ENCODE peak calls at places on chromosomes 7 and 10, in five cellular contexts. One of them, this sample, is unnamed.
A peak's percentile ranks its signal among the peaks of the same experiment; 100 is the strongest.

GRCh38 chr10:24519950-24520349 is 203.7 kb downstream of the ARHGAP21 start:
- DNase-seq in Panc1: no peak
- DNase-seq in ovary: no peak
- DNase-seq in astrocyte of the spinal cord: no peak
- DNase-seq in IMR-90: peak; percentile 5
- DNase-seq in this sample: no peak

GRCh38 chr7:112523871-112524270 is 43.1 kb downstream of the LSMEM1 start:
- DNase-seq in Panc1: no peak
- DNase-seq in ovary: no peak
- DNase-seq in astrocyte of the spinal cord: no peak
- DNase-seq in IMR-90: no peak
- DNase-seq in this sample: no peak

GRCh38 chr7:128916643-128916915 is 6.1 kb upstream of the KCP start:
- DNase-seq in Panc1: no peak
- DNase-seq in ovary: no peak
- DNase-seq in astrocyte of the spinal cord: no peak
- DNase-seq in IMR-90: no peak
- DNase-seq in this sample: no peak

GRCh38 chr7:100546868-100547800 is 8.1 kb downstream of the AGFG2 start:
- DNase-seq in Panc1: no peak
- DNase-seq in ovary: peak; percentile 46
- DNase-seq in astrocyte of the spinal cord: no peak
- DNase-seq in IMR-90: no peak
- DNase-seq in this sample: no peak

GRCh38 chr10:96838529-96838928 is 6.4 kb downstream of the LCOR start:
- DNase-seq in Panc1: no peak
- DNase-seq in ovary: no peak
- DNase-seq in astrocyte of the spinal cord: no peak
- DNase-seq in IMR-90: no peak
- DNase-seq in this sample: no peak

GRCh38 chr7:45663167-45663921 is 89.2 kb downstream of the ADCY1 start:
- DNase-seq in Panc1: peak; percentile 8
- DNase-seq in ovary: no peak
- DNase-seq in astrocyte of the spinal cord: no peak
- DNase-seq in IMR-90: peak; percentile 12
- DNase-seq in this sample: no peak

GRCh38 chr7:97819161-97819560 is 53.0 kb downstream of the ASNS start:
- DNase-seq in Panc1: no peak
- DNase-seq in ovary: no peak
- DNase-seq in astrocyte of the spinal cord: no peak
- DNase-seq in IMR-90: no peak
- DNase-seq in this sample: no peak

GRCh38 chr10:101467286-101467770 is 113.4 kb downstream of the BTRC start:
- DNase-seq in Panc1: peak; percentile 76
- DNase-seq in ovary: no peak
- DNase-seq in astrocyte of the spinal cord: peak; percentile 75
- DNase-seq in IMR-90: peak; percentile 78
- DNase-seq in this sample: peak; percentile 47

GRCh38 chr10:126734957-126735356 is 64.5 kb upstream of the C10orf90 start:
- DNase-seq in Panc1: no peak
- DNase-seq in ovary: no peak
- DNase-seq in astrocyte of the spinal cord: no peak
- DNase-seq in IMR-90: no peak
- DNase-seq in this sample: no peak

GRCh38 chr7:2051708-2052656 is 180.8 kb downstream of the MAD1L1 start:
- DNase-seq in Panc1: no peak
- DNase-seq in ovary: no peak
- DNase-seq in astrocyte of the spinal cord: no peak
- DNase-seq in IMR-90: no peak
- DNase-seq in this sample: no peak

GRCh38 chr7:105011771-105012502 is 2.1 kb upstream of the KMT2E start:
- DNase-seq in Panc1: no peak
- DNase-seq in ovary: peak; percentile 41
- DNase-seq in astrocyte of the spinal cord: no peak
- DNase-seq in IMR-90: no peak
- DNase-seq in this sample: no peak

GRCh38 chr7:30800785-30801252 is 29.6 kb downstream of the MINDY4 start:
- DNase-seq in Panc1: peak; percentile 46
- DNase-seq in ovary: peak; percentile 47
- DNase-seq in astrocyte of the spinal cord: peak; percentile 80
- DNase-seq in IMR-90: peak; percentile 81
- DNase-seq in this sample: peak; percentile 46

DNA sequence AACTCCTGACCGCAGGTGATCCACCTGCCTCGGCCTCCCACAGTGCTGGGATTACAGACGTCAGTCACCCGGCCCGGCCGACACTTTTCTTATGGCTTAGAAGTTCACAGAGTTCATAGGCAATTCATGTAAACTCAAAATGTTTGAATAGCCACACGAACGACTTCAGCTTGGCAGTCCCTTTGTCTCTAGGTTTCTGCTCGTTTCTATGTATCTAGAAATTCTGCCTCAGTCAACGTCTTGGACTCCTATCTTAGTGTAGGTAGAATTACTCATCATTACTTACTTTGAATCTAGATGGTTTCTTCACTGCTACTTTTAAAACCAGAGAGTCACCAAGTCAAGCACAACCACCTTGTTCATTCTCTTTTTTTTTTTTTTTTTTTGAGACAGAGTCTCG is 23.7 kb downstream of the ARL4A start:
- DNase-seq in Panc1: no peak
- DNase-seq in ovary: no peak
- DNase-seq in astrocyte of the spinal cord: no peak
- DNase-seq in IMR-90: no peak
- DNase-seq in this sample: no peak
- H3K4me3 ChIP-seq in Panc1: no peak overlapping the region
- H3K4me3 ChIP-seq in ovary: no peak overlapping the region
- H3K4me3 ChIP-seq in astrocyte of the spinal cord: no peak overlapping the region
- H3K4me3 ChIP-seq in IMR-90: no peak overlapping the region
- H3K4me3 ChIP-seq in this sample: no peak overlapping the region

DNA sequence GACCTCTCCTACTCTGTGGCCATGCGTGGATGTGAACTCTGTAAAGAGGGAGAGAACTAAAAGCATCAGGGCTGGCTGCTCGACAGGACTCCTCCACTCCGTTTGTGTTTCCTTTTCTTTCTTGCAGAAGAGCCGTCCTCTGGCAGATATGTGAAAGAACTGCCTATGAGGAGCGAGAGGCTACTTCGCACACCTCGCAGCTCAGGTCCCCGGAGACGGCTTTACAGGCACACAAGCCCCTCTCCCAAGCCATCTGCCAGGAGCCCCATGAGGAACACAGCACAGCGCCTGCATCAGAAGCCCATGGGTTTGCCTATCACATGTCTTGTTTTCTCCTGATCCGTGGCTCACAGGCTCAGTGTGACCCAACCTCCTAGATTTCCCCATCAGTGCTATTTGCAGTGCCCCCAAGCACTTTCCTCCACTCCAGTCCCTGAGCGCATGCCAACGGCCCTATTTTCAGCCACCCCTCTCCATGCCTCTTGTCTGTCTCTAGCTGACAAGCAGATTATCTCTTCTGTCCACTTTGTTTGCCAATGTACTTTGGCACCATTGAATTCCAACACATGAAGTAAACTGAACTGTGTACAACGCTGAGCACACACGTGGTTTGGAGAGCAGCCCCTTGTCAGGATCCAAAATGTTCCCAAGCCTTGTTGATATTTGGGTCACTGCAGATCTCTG is 164.3 kb upstream of the AKR1E2 start:
- DNase-seq in Panc1: no peak
- DNase-seq in ovary: peak; percentile 29
- DNase-seq in astrocyte of the spinal cord: no peak
- DNase-seq in IMR-90: no peak
- DNase-seq in this sample: no peak
- H3K4me3 ChIP-seq in Panc1: no peak overlapping the region
- H3K4me3 ChIP-seq in ovary: no peak overlapping the region
- H3K4me3 ChIP-seq in astrocyte of the spinal cord: no peak overlapping the region
- H3K4me3 ChIP-seq in IMR-90: no peak overlapping the region
- H3K4me3 ChIP-seq in this sample: no peak overlapping the region

GRCh38 chr10:60283397-60283796 is 106.3 kb downstream of the ANK3 start:
- DNase-seq in Panc1: no peak
- DNase-seq in ovary: no peak
- DNase-seq in astrocyte of the spinal cord: no peak
- DNase-seq in IMR-90: peak; percentile 13
- DNase-seq in this sample: no peak

GRCh38 chr10:60281331-60281730 is 108.3 kb downstream of the ANK3 start:
- DNase-seq in Panc1: no peak
- DNase-seq in ovary: no peak
- DNase-seq in astrocyte of the spinal cord: peak; percentile 79
- DNase-seq in IMR-90: peak; percentile 80
- DNase-seq in this sample: no peak

GRCh38 chr10:60281792-60282353 is 107.8 kb downstream of the ANK3 start:
- DNase-seq in Panc1: no peak
- DNase-seq in ovary: no peak
- DNase-seq in astrocyte of the spinal cord: peak; percentile 35
- DNase-seq in IMR-90: no peak
- DNase-seq in this sample: no peak

GRCh38 chr10:60280475-60280874 is 109.2 kb downstream of the ANK3 start:
- DNase-seq in Panc1: no peak
- DNase-seq in ovary: no peak
- DNase-seq in astrocyte of the spinal cord: no peak
- DNase-seq in IMR-90: no peak
- DNase-seq in this sample: no peak

DNA sequence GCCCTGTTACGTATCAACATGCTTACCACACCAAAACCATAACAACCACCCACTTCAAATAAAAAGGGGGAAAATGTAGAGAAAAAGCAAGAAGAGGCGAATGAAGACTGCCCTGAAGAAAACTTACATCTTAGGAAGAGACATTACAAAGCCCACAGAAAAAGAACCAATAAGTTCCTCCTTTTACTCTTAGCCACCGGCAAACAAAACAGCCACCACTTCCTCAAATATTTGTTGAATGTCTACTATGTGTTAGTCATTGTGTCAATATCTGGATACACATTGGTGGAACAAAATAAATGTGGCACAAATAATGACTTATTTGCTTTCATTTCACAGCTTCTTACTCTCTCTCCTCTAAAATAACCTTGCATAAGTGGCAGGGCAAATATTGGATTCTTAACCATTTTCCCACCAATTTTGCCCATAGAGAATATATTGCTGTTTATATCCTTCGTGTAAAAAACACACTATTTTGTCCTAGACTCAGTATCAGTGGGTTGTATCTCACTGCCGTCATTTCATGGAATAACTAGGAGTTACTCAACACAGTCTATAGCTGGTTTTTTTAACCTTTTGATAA is 106.8 kb downstream of the ANK3 start:
- DNase-seq in Panc1: peak; percentile 66
- DNase-seq in ovary: no peak
- DNase-seq in astrocyte of the spinal cord: peak; percentile 82
- DNase-seq in IMR-90: peak; percentile 56
- DNase-seq in this sample: no peak
- H3K4me3 ChIP-seq in Panc1: no peak overlapping the region
- H3K4me3 ChIP-seq in ovary: no peak overlapping the region
- H3K4me3 ChIP-seq in astrocyte of the spinal cord: no peak overlapping the region
- H3K4me3 ChIP-seq in IMR-90: no peak overlapping the region
- H3K4me3 ChIP-seq in this sample: no peak overlapping the region

DNA sequence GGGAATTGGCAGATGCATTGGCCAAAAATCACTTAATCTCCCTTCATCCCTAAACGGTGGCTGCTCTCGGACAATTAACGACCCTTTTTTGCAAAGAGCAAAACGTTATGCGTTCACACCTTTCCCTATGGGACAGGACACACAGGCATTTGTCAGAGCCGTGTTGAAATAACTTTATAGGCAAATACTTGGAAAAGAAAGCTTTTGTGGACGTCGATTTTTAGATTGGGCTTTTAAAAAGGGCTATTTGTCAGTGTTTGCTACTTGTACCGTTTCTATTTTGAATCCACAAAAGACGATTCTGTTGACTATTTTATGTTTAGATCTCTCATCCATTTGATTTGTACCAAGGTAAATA is 245.6 kb downstream of the SLC25A13 start:
- DNase-seq in Panc1: no peak
- DNase-seq in ovary: no peak
- DNase-seq in astrocyte of the spinal cord: no peak
- DNase-seq in IMR-90: no peak
- DNase-seq in this sample: no peak
- H3K4me3 ChIP-seq in Panc1: peak overlapping the region; percentile 47
- H3K4me3 ChIP-seq in ovary: peak overlapping the region; percentile 46
- H3K4me3 ChIP-seq in astrocyte of the spinal cord: peak overlapping the region; percentile 53
- H3K4me3 ChIP-seq in IMR-90: peak overlapping the region; percentile 58
- H3K4me3 ChIP-seq in this sample: no peak overlapping the region

GRCh38 chr10:70053896-70054641 is 1.4 kb downstream of the MACROH2A2 start:
- DNase-seq in Panc1: no peak
- DNase-seq in ovary: peak; percentile 26
- DNase-seq in astrocyte of the spinal cord: no peak
- DNase-seq in IMR-90: no peak
- DNase-seq in this sample: no peak
- H3K4me3 ChIP-seq in Panc1: peak overlapping the region; percentile 61
- H3K4me3 ChIP-seq in ovary: peak overlapping the region; percentile 77
- H3K4me3 ChIP-seq in astrocyte of the spinal cord: peak overlapping the region; percentile 76
- H3K4me3 ChIP-seq in IMR-90: peak overlapping the region; percentile 74
- H3K4me3 ChIP-seq in this sample: peak overlapping the region; percentile 7

DNA sequence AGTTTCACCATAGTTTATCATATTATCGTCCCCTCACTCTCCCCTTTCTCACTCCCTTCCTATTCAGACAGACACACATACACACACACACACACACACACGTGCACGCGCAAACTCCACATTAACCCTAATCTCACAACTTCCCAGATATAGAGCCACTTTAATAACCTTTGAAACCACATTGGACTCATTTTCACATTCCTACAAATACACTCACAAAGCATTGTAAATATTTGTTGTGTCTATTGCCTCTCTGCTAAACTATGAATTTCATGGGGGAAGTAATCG is 433.6 kb downstream of the GRM8 start:
- DNase-seq in Panc1: no peak
- DNase-seq in ovary: no peak
- DNase-seq in astrocyte of the spinal cord: no peak
- DNase-seq in IMR-90: no peak
- DNase-seq in this sample: no peak
- H3K4me3 ChIP-seq in Panc1: no peak overlapping the region
- H3K4me3 ChIP-seq in ovary: no peak overlapping the region
- H3K4me3 ChIP-seq in astrocyte of the spinal cord: no peak overlapping the region
- H3K4me3 ChIP-seq in IMR-90: no peak overlapping the region
- H3K4me3 ChIP-seq in this sample: no peak overlapping the region

This sample was measured in GM12864.